ENCODE peak calls at places on chromosomes 3 and 15, in eight cellular contexts. V, X, U, E, I, F, B and Z are unnamed samples.

GRCh38 chr3:45985532-45986302 is 9.9 kb downstream of the FYCO1 start:
- DNase-seq in V (no peak), X (no peak), U (no peak), E (no peak), I (peak; percentile 66), F (no peak), B (no peak), Z (no peak)

GRCh38 chr15:66802087-66803001 is 100.3 kb downstream of the SMAD6 start:
- DNase-seq in V (no peak), X (peak; percentile 29), U (no peak), E (no peak), I (no peak), F (no peak), B (no peak), Z (no peak)

GRCh38 chr3:127206611-127207516 is 13.9 kb downstream of the PRR23E start:
- DNase-seq in V (no peak), X (no peak), U (no peak), E (no peak), I (no peak), F (no peak), B (peak; percentile 69), Z (no peak)

GRCh38 chr15:52289629-52290081 is 5.9 kb downstream of the MYO5C start:
- DNase-seq in V (no peak), X (no peak), U (no peak), E (peak; percentile 51), I (no peak), F (peak; percentile 68), B (no peak), Z (no peak)

GRCh38 chr3:110685630-110686029 is 386.0 kb upstream of the NECTIN3 start:
- DNase-seq in V (no peak), X (no peak), U (no peak), E (no peak), I (no peak), F (no peak), B (no peak), Z (no peak)

GRCh38 chr3:172138792-172139507 is 99.6 kb downstream of the FNDC3B start:
- DNase-seq in V (no peak), X (peak; percentile 81), U (no peak), E (peak; percentile 49), I (peak; percentile 65), F (peak; percentile 66), B (no peak), Z (peak; percentile 82)

GRCh38 chr3:14363976-14364375 is 38.4 kb upstream of the SLC6A6 start:
- DNase-seq in V (no peak), X (no peak), U (no peak), E (no peak), I (no peak), F (no peak), B (no peak), Z (no peak)

GRCh38 chr3:60935709-60936108 is 315.5 kb downstream of the FHIT start:
- DNase-seq in V (peak; percentile 22), X (no peak), U (no peak), E (no peak), I (no peak), F (no peak), B (no peak), Z (no peak)

GRCh38 chr15:73983773-73984172 is 8.3 kb downstream of the STOML1 start:
- DNase-seq in V (no peak), X (no peak), U (peak; percentile 41), E (no peak), I (no peak), F (no peak), B (peak; percentile 83), Z (no peak)

GRCh38 chr3:183227586-183227985 is 25.5 kb upstream of the B3GNT5 start:
- DNase-seq in V (no peak), X (no peak), U (no peak), E (no peak), I (no peak), F (no peak), B (no peak), Z (no peak)

GRCh38 chr3:124144035-124144814 is 152.3 kb upstream of the ROPN1 start:
- DNase-seq in V (no peak), X (no peak), U (no peak), E (no peak), I (no peak), F (no peak), B (no peak), Z (no peak)

GRCh38 chr3:53493997-53494791 is at the start of gene CACNA1D:
- DNase-seq in V (no peak), X (peak; percentile 81), U (no peak), E (peak; percentile 48), I (peak; percentile 21), F (peak; percentile 82), B (no peak), Z (peak; percentile 5)

GRCh38 chr3:110995461-110996226 is 76.0 kb upstream of the NECTIN3 start:
- DNase-seq in V (no peak), X (no peak), U (no peak), E (no peak), I (no peak), F (no peak), B (no peak), Z (no peak)

GRCh38 chr15:71332605-71333004 is 217.3 kb downstream of the THSD4 start:
- DNase-seq in V (no peak), X (no peak), U (no peak), E (no peak), I (no peak), F (no peak), B (no peak), Z (no peak)

GRCh38 chr3:114363554-114364202 is 69.8 kb downstream of the TIGIT start:
- DNase-seq in V (peak; percentile 4), X (no peak), U (no peak), E (peak; percentile 43), I (no peak), F (no peak), B (no peak), Z (no peak)

GRCh38 chr3:33096103-33096868 is 660 bp downstream of the GLB1 start:
- DNase-seq in V (peak; percentile 35), X (peak; percentile 78), U (peak; percentile 63), E (peak; percentile 53), I (peak; percentile 37), F (peak; percentile 67), B (peak; percentile 89), Z (peak; percentile 87)

GRCh38 chr3:101779047-101779807 is at the start of gene NXPE3:
- DNase-seq in V (peak; percentile 74), X (peak; percentile 97), U (peak; percentile 85), E (peak; percentile 96), I (peak; percentile 90), F (peak; percentile 93), B (peak; percentile 99), Z (peak; percentile 82)

GRCh38 chr15:57118013-57118799 is 199.8 kb downstream of the TCF12 start:
- DNase-seq in V (no peak), X (no peak), U (no peak), E (no peak), I (no peak), F (no peak), B (no peak), Z (peak; percentile 6)

GRCh38 chr15:88506628-88507027 is 39.1 kb downstream of the MRPS11 start:
- DNase-seq in V (no peak), X (no peak), U (no peak), E (no peak), I (no peak), F (no peak), B (no peak), Z (no peak)

GRCh38 chr3:119297169-119297568 is 3.0 kb downstream of the ARHGAP31 start:
- DNase-seq in V (no peak), X (no peak), U (no peak), E (no peak), I (no peak), F (no peak), B (no peak), Z (no peak)

GRCh38 chr3:160226026-160226739 is 961 bp downstream of the C3orf80 start:
- DNase-seq in V (no peak), X (no peak), U (no peak), E (peak; percentile 16), I (no peak), F (peak; percentile 10), B (no peak), Z (peak; percentile 44)

GRCh38 chr15:67701669-67702068 is 123.6 kb upstream of the SKOR1 start:
- DNase-seq in V (no peak), X (no peak), U (no peak), E (peak; percentile 25), I (no peak), F (no peak), B (no peak), Z (no peak)

GRCh38 chr3:117510396-117510795 is 800.8 kb downstream of the TUSC7 start:
- DNase-seq in V (no peak), X (no peak), U (no peak), E (no peak), I (no peak), F (no peak), B (no peak), Z (no peak)

GRCh38 chr15:75656331-75656730 is 8.6 kb downstream of the SNX33 start:
- DNase-seq in V (no peak), X (no peak), U (no peak), E (no peak), I (no peak), F (no peak), B (peak; percentile 80), Z (no peak)

GRCh38 chr3:88779482-88779881 is 327.9 kb upstream of the EPHA3 start:
- DNase-seq in V (no peak), X (no peak), U (no peak), E (no peak), I (no peak), F (no peak), B (no peak), Z (no peak)

GRCh38 chr15:70236306-70237103 is 138.8 kb upstream of the TLE3 start:
- DNase-seq in V (no peak), X (peak; percentile 57), U (peak; percentile 29), E (no peak), I (no peak), F (no peak), B (peak; percentile 5), Z (no peak)
- TF ChIP-seq POLR2A in V (no peak), X (no peak), U (no peak), E (no peak), I (no peak), F (no peak), B (no peak), Z (no peak)

GRCh38 chr3:193592841-193593665 is at the start of gene OPA1:
- DNase-seq in V (peak; percentile 92), X (peak; percentile 97), U (peak; percentile 98), E (peak; percentile 96), I (peak; percentile 98), F (peak; percentile 97), B (peak; percentile 99), Z (peak; percentile 96)
- TF ChIP-seq POLR2A in V (peak; percentile 61), X (peak; percentile 77), U (peak; percentile 82), E (no peak), I (no peak), F (peak; percentile 88), B (no peak), Z (peak; percentile 91)

GRCh38 chr15:70046716-70047369 is 50.9 kb downstream of the TLE3 start:
- DNase-seq in V (no peak), X (peak; percentile 30), U (no peak), E (no peak), I (no peak), F (no peak), B (no peak), Z (no peak)
- TF ChIP-seq POLR2A in V (no peak), X (no peak), U (no peak), E (no peak), I (no peak), F (no peak), B (no peak), Z (no peak)

DNA sequence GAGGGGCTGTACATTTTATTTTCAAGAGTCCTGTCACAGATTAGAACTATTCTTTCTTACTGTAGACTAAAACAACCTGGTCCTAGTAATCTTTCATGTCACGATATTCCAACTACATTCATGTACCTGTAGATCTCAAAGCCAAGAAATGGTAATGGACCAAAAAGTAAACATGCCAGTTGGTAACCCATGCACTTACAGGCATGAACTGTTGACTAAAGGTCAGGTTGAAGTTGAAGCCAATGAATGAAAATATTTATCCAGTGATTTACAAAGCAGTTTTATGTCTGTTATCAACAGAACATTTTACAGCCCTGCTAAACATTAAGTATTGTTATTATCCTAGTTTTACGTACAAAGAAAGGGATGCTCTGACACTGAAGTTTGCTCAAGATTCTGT is 25.3 kb downstream of the LRRC57 start:
- DNase-seq in V (no peak), X (no peak), U (no peak), E (no peak), I (no peak), F (no peak), B (no peak), Z (no peak)
- TF ChIP-seq POLR2A in V (no peak), X (no peak), U (no peak), E (no peak), I (no peak), F (no peak), B (no peak), Z (no peak)